ENCODE peak calls at places on chromosomes 5 and 9, in six cellular contexts. T is caudate nucleus; N is nephron progenitor cell; H is HFFc6; U is H9; S is effector memory CD4-positive, alpha-beta T cell. M is an unnamed sample.

GRCh38 chr5:36696059-36696673 is 89.8 kb downstream of the SLC1A3 start:
- DNase-seq in T (no peak), N (peak; percentile 59), H (peak; percentile 38), S (no peak), U (peak; percentile 77), M (peak; percentile 67)

GRCh38 chr9:21696411-21696865 is 106.0 kb upstream of the MTAP start:
- DNase-seq in S (no peak), T (no peak), H (no peak), U (peak; percentile 96), N (no peak), M (no peak)

GRCh38 chr5:138488481-138488945 is 23.2 kb downstream of the EGR1 start:
- DNase-seq in H (peak; percentile 72), T (no peak), U (no peak), S (no peak), N (no peak), M (no peak)

GRCh38 chr9:129436751-129437625 is 183.9 kb downstream of the C9orf50 start:
- DNase-seq in H (no peak), N (peak; percentile 72), S (no peak), T (peak; percentile 44), U (no peak), M (peak; percentile 73)

GRCh38 chr5:60701317-60701988 is 1.5 kb upstream of the DEPDC1B start:
- DNase-seq in N (no peak), S (no peak), U (no peak), H (no peak), T (no peak), M (no peak)

GRCh38 chr5:123754903-123755302 is 242.9 kb downstream of the CSNK1G3 start:
- DNase-seq in N (no peak), U (no peak), T (no peak), H (no peak), S (no peak), M (no peak)

GRCh38 chr9:15103321-15103720 is 193.1 kb upstream of the FREM1 start:
- DNase-seq in S (no peak), H (no peak), N (no peak), T (no peak), U (no peak), M (no peak)

GRCh38 chr5:141420855-141421488 is at the start of gene PCDHGA11:
- DNase-seq in T (no peak), N (no peak), S (no peak), H (peak; percentile 23), U (peak; percentile 74), M (no peak)

GRCh38 chr5:41871866-41872265 is 1.6 kb upstream of the OXCT1 start:
- DNase-seq in H (peak; percentile 21), U (no peak), T (no peak), S (no peak), N (no peak), M (no peak)

M was measured in activated CD8-positive, alpha-beta memory T cell treated with anti-CD3 and anti-CD28 coated beads for 24 hours.